ENCODE peak calls at places on chromosomes 6 and 20, in eight cellular contexts. One of them, this sample, is unnamed.

GRCh38 chr6:53566755-53567154 is 21.9 kb upstream of the GCLC start:
- DNase-seq in smooth muscle cell of the brain vasculature: no peak
- DNase-seq in GM03348: no peak
- DNase-seq in iPS DF 6.9: no peak
- DNase-seq in H9: no peak
- DNase-seq in activated naive CD8-positive, alpha-beta T cell treated with anti-CD3 and anti-CD28 coated beads, Interleukin-2, amount 10 ng/mL, durations not matched to agents 7 days and 5 days: no peak
- DNase-seq in anterior cingulate cortex: no peak
- DNase-seq in H7: no peak
- DNase-seq in this sample: no peak

GRCh38 chr6:37381579-37381978 is 27.8 kb downstream of the RNF8 start:
- DNase-seq in smooth muscle cell of the brain vasculature: peak
- DNase-seq in GM03348: peak
- DNase-seq in H7: peak
- DNase-seq in H9: peak
- DNase-seq in iPS DF 6.9: peak
- DNase-seq in activated naive CD8-positive, alpha-beta T cell treated with anti-CD3 and anti-CD28 coated beads, Interleukin-2, amount 10 ng/mL, durations not matched to agents 7 days and 5 days: peak
- DNase-seq in anterior cingulate cortex: no peak
- DNase-seq in this sample: peak

GRCh38 chr6:99178168-99178567 is 171.3 kb downstream of the FAXC start:
- DNase-seq in activated naive CD8-positive, alpha-beta T cell treated with anti-CD3 and anti-CD28 coated beads, Interleukin-2, amount 10 ng/mL, durations not matched to agents 7 days and 5 days: no peak
- DNase-seq in iPS DF 6.9: no peak
- DNase-seq in H9: no peak
- DNase-seq in GM03348: no peak
- DNase-seq in H7: no peak
- DNase-seq in smooth muscle cell of the brain vasculature: no peak
- DNase-seq in anterior cingulate cortex: no peak
- DNase-seq in this sample: no peak

GRCh38 chr6:48747040-48747439 is 636.0 kb upstream of the PTCHD4 start:
- DNase-seq in GM03348: no peak
- DNase-seq in H9: no peak
- DNase-seq in anterior cingulate cortex: no peak
- DNase-seq in activated naive CD8-positive, alpha-beta T cell treated with anti-CD3 and anti-CD28 coated beads, Interleukin-2, amount 10 ng/mL, durations not matched to agents 7 days and 5 days: no peak
- DNase-seq in smooth muscle cell of the brain vasculature: no peak
- DNase-seq in iPS DF 6.9: no peak
- DNase-seq in H7: no peak
- DNase-seq in this sample: peak

GRCh38 chr20:61925555-61926252 is 140.0 kb downstream of the TAF4 start:
- DNase-seq in H9: no peak
- DNase-seq in H7: peak
- DNase-seq in smooth muscle cell of the brain vasculature: peak
- DNase-seq in iPS DF 6.9: no peak
- DNase-seq in activated naive CD8-positive, alpha-beta T cell treated with anti-CD3 and anti-CD28 coated beads, Interleukin-2, amount 10 ng/mL, durations not matched to agents 7 days and 5 days: peak
- DNase-seq in anterior cingulate cortex: no peak
- DNase-seq in GM03348: no peak
- DNase-seq in this sample: peak

GRCh38 chr20:3586111-3586510 is 77.1 kb downstream of the GFRA4 start:
- DNase-seq in GM03348: no peak
- DNase-seq in smooth muscle cell of the brain vasculature: no peak
- DNase-seq in anterior cingulate cortex: no peak
- DNase-seq in H7: no peak
- DNase-seq in iPS DF 6.9: no peak
- DNase-seq in activated naive CD8-positive, alpha-beta T cell treated with anti-CD3 and anti-CD28 coated beads, Interleukin-2, amount 10 ng/mL, durations not matched to agents 7 days and 5 days: no peak
- DNase-seq in H9: no peak
- DNase-seq in this sample: no peak

GRCh38 chr20:41889125-41889870 is 271.1 kb upstream of the CHD6 start:
- DNase-seq in iPS DF 6.9: peak
- DNase-seq in smooth muscle cell of the brain vasculature: no peak
- DNase-seq in activated naive CD8-positive, alpha-beta T cell treated with anti-CD3 and anti-CD28 coated beads, Interleukin-2, amount 10 ng/mL, durations not matched to agents 7 days and 5 days: no peak
- DNase-seq in anterior cingulate cortex: no peak
- DNase-seq in H7: peak
- DNase-seq in GM03348: no peak
- DNase-seq in H9: peak
- DNase-seq in this sample: no peak

GRCh38 chr6:146028250-146028789 is 542 bp upstream of the GRM1 start:
- DNase-seq in smooth muscle cell of the brain vasculature: peak
- DNase-seq in anterior cingulate cortex: peak
- DNase-seq in iPS DF 6.9: no peak
- DNase-seq in activated naive CD8-positive, alpha-beta T cell treated with anti-CD3 and anti-CD28 coated beads, Interleukin-2, amount 10 ng/mL, durations not matched to agents 7 days and 5 days: peak
- DNase-seq in GM03348: peak
- DNase-seq in H7: peak
- DNase-seq in H9: peak
- DNase-seq in this sample: peak

GRCh38 chr6:125050663-125051318 is 88.6 kb downstream of the RNF217 start:
- DNase-seq in H9: no peak
- DNase-seq in iPS DF 6.9: no peak
- DNase-seq in GM03348: no peak
- DNase-seq in anterior cingulate cortex: no peak
- DNase-seq in H7: no peak
- DNase-seq in activated naive CD8-positive, alpha-beta T cell treated with anti-CD3 and anti-CD28 coated beads, Interleukin-2, amount 10 ng/mL, durations not matched to agents 7 days and 5 days: no peak
- DNase-seq in smooth muscle cell of the brain vasculature: peak
- DNase-seq in this sample: peak

GRCh38 chr20:5114403-5114802 is 5.4 kb downstream of the PCNA start:
- DNase-seq in H9: no peak
- DNase-seq in smooth muscle cell of the brain vasculature: no peak
- DNase-seq in anterior cingulate cortex: no peak
- DNase-seq in activated naive CD8-positive, alpha-beta T cell treated with anti-CD3 and anti-CD28 coated beads, Interleukin-2, amount 10 ng/mL, durations not matched to agents 7 days and 5 days: no peak
- DNase-seq in GM03348: no peak
- DNase-seq in H7: no peak
- DNase-seq in iPS DF 6.9: no peak
- DNase-seq in this sample: no peak

GRCh38 chr20:48530957-48531356 is 296.8 kb downstream of the PREX1 start:
- DNase-seq in H7: no peak
- DNase-seq in anterior cingulate cortex: no peak
- DNase-seq in iPS DF 6.9: no peak
- DNase-seq in smooth muscle cell of the brain vasculature: no peak
- DNase-seq in H9: no peak
- DNase-seq in activated naive CD8-positive, alpha-beta T cell treated with anti-CD3 and anti-CD28 coated beads, Interleukin-2, amount 10 ng/mL, durations not matched to agents 7 days and 5 days: no peak
- DNase-seq in GM03348: no peak
- DNase-seq in this sample: no peak

GRCh38 chr6:51093899-51094665 is 275.4 kb downstream of the TFAP2B start:
- DNase-seq in smooth muscle cell of the brain vasculature: no peak
- DNase-seq in H9: no peak
- DNase-seq in anterior cingulate cortex: no peak
- DNase-seq in GM03348: no peak
- DNase-seq in iPS DF 6.9: no peak
- DNase-seq in activated naive CD8-positive, alpha-beta T cell treated with anti-CD3 and anti-CD28 coated beads, Interleukin-2, amount 10 ng/mL, durations not matched to agents 7 days and 5 days: no peak
- DNase-seq in H7: no peak
- DNase-seq in this sample: no peak